ENCODE peak calls at places on chromosome 15, in nine cellular contexts. M is T-helper 22 cell; W is brain pericyte; R is GM03348; G is PC-3; L is activated CD4-positive, alpha-beta T cell treated with anti-CD3 and anti-CD28 coated beads for 36 hours; K is NCI-H82; A is OCI-M1; J is Peyer's patch. E is an unnamed sample.

GRCh38 chr15:77027697-77028450 is 32.9 kb downstream of the PSTPIP1 start:
- DNase-seq in J (peak), W (no peak), A (no peak), M (no peak), G (no peak), K (no peak), L (peak), R (peak), E (no peak)

GRCh38 chr15:83498801-83499200 is 51.7 kb downstream of the SH3GL3 start:
- DNase-seq in L (no peak), A (no peak), J (no peak), W (no peak), M (no peak), G (no peak), R (no peak), K (no peak), E (no peak)

GRCh38 chr15:99132584-99133287 is 27.9 kb downstream of the SYNM start:
- DNase-seq in J (no peak), L (no peak), A (no peak), R (no peak), G (no peak), M (no peak), W (no peak), K (no peak), E (no peak)

GRCh38 chr15:31271706-31272557 is 54.7 kb upstream of the KLF13 start:
- DNase-seq in G (no peak), W (no peak), J (no peak), K (no peak), R (no peak), M (no peak), L (no peak), A (no peak), E (no peak)

GRCh38 chr15:76994496-76994895 is 430 bp upstream of the PSTPIP1 start:
- DNase-seq in G (no peak), K (no peak), R (no peak), A (no peak), J (no peak), M (no peak), L (no peak), W (no peak), E (no peak)

GRCh38 chr15:28936081-28936480 is 50.3 kb downstream of the APBA2 start:
- DNase-seq in R (no peak), M (no peak), A (no peak), L (no peak), G (no peak), W (no peak), K (no peak), J (peak), E (no peak)

GRCh38 chr15:78149805-78150751 is 916 bp downstream of the IDH3A start:
- DNase-seq in W (no peak), K (peak), M (no peak), L (no peak), R (no peak), J (no peak), A (peak), G (peak), E (no peak)

GRCh38 chr15:29815000-29815704 is 7.1 kb downstream of the TJP1 start:
- DNase-seq in M (no peak), A (no peak), L (no peak), R (no peak), W (no peak), G (peak), K (peak), J (no peak), E (no peak)

GRCh38 chr15:70471517-70471916 is 291.8 kb downstream of the UACA start:
- DNase-seq in R (no peak), K (no peak), J (no peak), W (no peak), A (no peak), L (no peak), G (no peak), M (no peak), E (no peak)

GRCh38 chr15:93034512-93034911 is 54.5 kb downstream of the RGMA start:
- DNase-seq in W (no peak), G (no peak), K (no peak), J (peak), M (no peak), L (no peak), A (no peak), R (no peak), E (no peak)

GRCh38 chr15:81098884-81099601 is 35.0 kb upstream of the CFAP161 start:
- DNase-seq in W (no peak), L (peak), R (no peak), M (no peak), G (no peak), A (peak), J (no peak), K (no peak), E (no peak)

GRCh38 chr15:38069506-38069905 is 135.1 kb downstream of the TMCO5A start:
- DNase-seq in J (peak), W (no peak), K (no peak), R (peak), G (peak), M (no peak), L (no peak), A (peak), E (no peak)

GRCh38 chr15:22968356-22968755 is 11.8 kb downstream of the CYFIP1 start:
- DNase-seq in J (peak), A (no peak), G (peak), W (peak), M (no peak), R (peak), L (no peak), K (no peak), E (peak)

GRCh38 chr15:51536965-51537574 is 85.5 kb downstream of the DMXL2 start:
- DNase-seq in J (no peak), M (no peak), R (peak), W (no peak), L (no peak), A (peak), G (peak), K (peak), E (peak)

GRCh38 chr15:90459368-90459767 is 70.4 kb upstream of the CRTC3 start:
- DNase-seq in R (no peak), J (no peak), W (no peak), K (no peak), M (no peak), A (no peak), L (no peak), G (no peak), E (no peak)

GRCh38 chr15:25250011-25250596 is 188.7 kb downstream of the UBE3A start:
- DNase-seq in K (no peak), W (no peak), L (no peak), G (no peak), R (no peak), A (no peak), M (no peak), J (peak), E (no peak)

GRCh38 chr15:38782156-38782555 is 217.5 kb upstream of the RASGRP1 start:
- DNase-seq in L (no peak), M (no peak), W (no peak), K (no peak), J (no peak), A (peak), G (no peak), R (peak), E (no peak)

GRCh38 chr15:66940368-66940767 is 125.0 kb upstream of the SMAD3 start:
- DNase-seq in G (peak), L (peak), W (no peak), K (no peak), A (no peak), M (no peak), R (no peak), J (no peak), E (no peak)

GRCh38 chr15:55993804-55994539 is 560 bp upstream of the NEDD4 start:
- DNase-seq in A (peak), J (no peak), K (peak), L (no peak), M (no peak), G (peak), R (peak), W (peak), E (peak)

GRCh38 chr15:68187559-68187958 is 17.6 kb downstream of the CALML4 start:
- DNase-seq in L (no peak), A (no peak), R (peak), K (no peak), G (no peak), W (peak), J (peak), M (no peak), E (peak)

GRCh38 chr15:98177950-98178848 is 217.7 kb downstream of the ARRDC4 start:
- DNase-seq in G (peak), L (peak), J (no peak), R (peak), W (peak), A (peak), K (peak), M (no peak), E (peak)

GRCh38 chr15:70262591-70263274 is 165.0 kb upstream of the TLE3 start:
- DNase-seq in K (no peak), W (no peak), L (no peak), R (no peak), G (no peak), A (no peak), J (no peak), M (no peak), E (no peak)

GRCh38 chr15:88704791-88705768 is 66.3 kb downstream of the ISG20 start:
- DNase-seq in R (peak), W (no peak), A (no peak), L (peak), G (no peak), K (peak), J (no peak), M (no peak), E (peak)

GRCh38 chr15:77066961-77067690 is 3.8 kb downstream of the TSPAN3 start:
- DNase-seq in J (no peak), K (peak), L (no peak), W (no peak), M (no peak), A (peak), R (no peak), G (peak), E (no peak)

GRCh38 chr15:74611341-74611740 is 4.3 kb upstream of the CLK3 start:
- DNase-seq in G (no peak), L (no peak), K (no peak), M (no peak), W (no peak), J (no peak), R (no peak), A (no peak), E (no peak)

GRCh38 chr15:48893311-48893710 is 15.4 kb downstream of the EID1 start:
- DNase-seq in G (no peak), A (no peak), M (no peak), R (no peak), L (no peak), J (no peak), W (no peak), K (no peak), E (no peak)

E was measured in smooth muscle cell of the brain vasculature.